ENCODE peak calls at places on chromosomes 11 and 22, in nine cellular contexts. I is activated T-cell treated with anti-CD3 and anti-CD28 coated beads for 1 hour, F is cardiac septum, R is A673, M is substantia nigra, Y is brain microvascular endothelial cell, P is germinal center, A is OCI-LY7, V is astrocyte of the cerebellum. Q is an unnamed sample.
A peak's percentile ranks its signal among the peaks of the same experiment; 100 is the strongest.

GRCh38 chr11:73285721-73286120 is 13.6 kb downstream of the P2RY6 start:
- DNase-seq in P (no peak), R (no peak), I (no peak), Y (no peak), A (no peak), M (no peak), F (peak; percentile 66), V (no peak), Q (no peak)

GRCh38 chr11:66857234-66857926 is 516 bp downstream of the LRFN4 start:
- DNase-seq in R (peak; percentile 40), I (no peak), M (no peak), Y (no peak), F (no peak), P (no peak), A (no peak), V (no peak), Q (peak; percentile 32)

GRCh38 chr22:39654959-39655579 is 84.5 kb downstream of the CACNA1I start:
- DNase-seq in Y (no peak), I (no peak), V (no peak), F (no peak), R (no peak), A (peak; percentile 21), M (no peak), P (no peak), Q (no peak)

GRCh38 chr11:93100211-93100610 is 97.6 kb downstream of the SLC36A4 start:
- DNase-seq in V (no peak), Y (peak; percentile 12), R (no peak), F (no peak), M (no peak), A (no peak), I (no peak), P (no peak), Q (no peak)

GRCh38 chr11:61280883-61281580 is 14.1 kb downstream of the VWCE start:
- DNase-seq in R (no peak), Y (no peak), I (no peak), V (no peak), P (no peak), A (no peak), M (no peak), F (no peak), Q (no peak)

GRCh38 chr22:40044870-40045834 is 50.4 kb downstream of the FAM83F start:
- DNase-seq in P (peak; percentile 81), A (peak; percentile 89), F (peak; percentile 83), V (no peak), I (peak; percentile 65), Y (peak; percentile 11), M (no peak), R (no peak), Q (peak; percentile 32)

GRCh38 chr11:125315088-125315740 is 150.7 kb downstream of the PKNOX2 start:
- DNase-seq in M (no peak), V (no peak), I (no peak), P (no peak), F (peak; percentile 76), R (no peak), A (no peak), Y (peak; percentile 11), Q (no peak)

GRCh38 chr11:64368673-64369074 is 9.7 kb downstream of the RPS6KA4 start:
- DNase-seq in P (no peak), A (no peak), V (no peak), I (no peak), Y (no peak), R (no peak), F (no peak), M (no peak), Q (no peak)

GRCh38 chr11:10993640-10994039 is 135.8 kb upstream of the ZBED5 start:
- DNase-seq in M (no peak), Y (no peak), I (no peak), F (no peak), P (no peak), R (no peak), A (no peak), V (no peak), Q (no peak)

GRCh38 chr11:36513965-36514364 is 3.9 kb upstream of the TRAF6 start:
- DNase-seq in A (no peak), V (no peak), R (no peak), M (no peak), F (no peak), P (no peak), I (no peak), Y (no peak), Q (no peak)

GRCh38 chr22:17272511-17272991 is 53.3 kb upstream of the ADA2 start:
- DNase-seq in Y (no peak), M (no peak), A (no peak), V (no peak), F (no peak), I (no peak), R (no peak), P (no peak), Q (no peak)

GRCh38 chr11:83257638-83258229 is 28.4 kb downstream of the CCDC90B start:
- DNase-seq in I (no peak), Y (peak; percentile 76), F (no peak), P (no peak), A (no peak), V (peak; percentile 46), M (no peak), R (no peak), Q (peak; percentile 64)

GRCh38 chr11:124315052-124315451 is 1.3 kb upstream of the OR8D1 start:
- DNase-seq in I (no peak), A (no peak), V (no peak), F (no peak), Y (no peak), R (peak; percentile 37), P (no peak), M (no peak), Q (no peak)

GRCh38 chr22:38725900-38726655 is 20.3 kb downstream of the GTPBP1 start:
- DNase-seq in P (no peak), R (no peak), Y (no peak), I (no peak), V (no peak), M (no peak), A (no peak), F (no peak), Q (no peak)

GRCh38 chr22:33476206-33476605 is 418.0 kb upstream of the SYN3 start:
- DNase-seq in A (no peak), R (no peak), F (no peak), M (no peak), I (no peak), P (no peak), Y (no peak), V (no peak), Q (no peak)

GRCh38 chr22:23826510-23827350 is 12.1 kb downstream of the DERL3 start:
- DNase-seq in V (no peak), R (no peak), A (no peak), M (no peak), Y (peak; percentile 51), I (no peak), P (no peak), F (no peak), Q (no peak)

GRCh38 chr11:126403039-126403438 is 47.6 kb downstream of the ST3GAL4 start:
- DNase-seq in R (no peak), F (no peak), M (no peak), I (no peak), V (no peak), A (no peak), P (no peak), Y (no peak), Q (no peak)

GRCh38 chr11:279040-279965 is 1.1 kb downstream of the NLRP6 start:
- DNase-seq in V (no peak), Y (no peak), A (no peak), I (no peak), P (no peak), M (no peak), R (no peak), F (no peak), Q (no peak)

GRCh38 chr11:3129591-3130268 is 35.4 kb downstream of the OSBPL5 start:
- DNase-seq in P (no peak), Y (no peak), I (no peak), M (no peak), F (no peak), V (no peak), A (no peak), R (no peak), Q (no peak)

GRCh38 chr11:12544986-12545775 is 129.0 kb upstream of the TEAD1 start:
- DNase-seq in I (no peak), F (no peak), A (no peak), V (no peak), M (no peak), Y (peak; percentile 47), R (no peak), P (no peak), Q (no peak)

GRCh38 chr11:82718307-82718706 is 15.4 kb downstream of the FAM181B start:
- DNase-seq in A (peak; percentile 41), R (peak; percentile 69), F (no peak), M (no peak), V (peak; percentile 34), I (no peak), P (peak; percentile 31), Y (peak; percentile 40), Q (peak; percentile 65)

GRCh38 chr11:125842319-125842948 is 9.3 kb downstream of the PATE4 start:
- DNase-seq in P (peak; percentile 7), M (no peak), V (no peak), Y (no peak), R (no peak), A (peak; percentile 24), I (no peak), F (no peak), Q (no peak)

Q was measured in HTR-8/SVneo.